ENCODE peak calls at places on chromosomes 5 and 9, in eight cellular contexts. J, K, B, E, H, Q, D and N are unnamed samples.

GRCh38 chr9:112059145-112059979 is 115.7 kb downstream of the SUSD1 start:
- DNase-seq in E (peak), K (no peak), B (peak), H (peak), D (no peak), Q (peak), J (peak), N (no peak)

GRCh38 chr5:92544042-92544441 is 1037.0 kb downstream of the NR2F1-AS1 start:
- DNase-seq in D (no peak), K (no peak), E (no peak), B (peak), H (peak), J (peak), Q (peak), N (no peak)

GRCh38 chr9:127503947-127504886 is 52.9 kb downstream of the LRSAM1 start:
- DNase-seq in J (no peak), E (peak), D (peak), B (peak), H (peak), K (peak), Q (peak), N (peak)

GRCh38 chr9:92385474-92385873 is 18.9 kb downstream of the OGN start:
- DNase-seq in D (no peak), Q (no peak), K (no peak), B (no peak), H (no peak), J (no peak), E (no peak), N (no peak)

GRCh38 chr5:78953092-78953800 is 31.9 kb downstream of the ARSB start:
- DNase-seq in E (no peak), K (no peak), D (no peak), B (peak), Q (peak), J (no peak), H (peak), N (no peak)

GRCh38 chr5:150340614-150341265 is 16.8 kb upstream of the TCOF1 start:
- DNase-seq in H (no peak), D (no peak), B (no peak), K (no peak), J (no peak), E (no peak), Q (no peak), N (no peak)

GRCh38 chr5:180176191-180176590 is 32.8 kb downstream of the RASGEF1C start:
- DNase-seq in H (no peak), D (no peak), J (no peak), E (no peak), K (no peak), B (no peak), Q (no peak), N (no peak)

GRCh38 chr9:126155756-126156664 is 170.6 kb upstream of the MVB12B start:
- DNase-seq in E (no peak), K (no peak), D (no peak), B (no peak), H (no peak), Q (no peak), J (no peak), N (no peak)

GRCh38 chr5:41843456-41844112 is 26.6 kb downstream of the OXCT1 start:
- DNase-seq in E (peak), B (peak), D (peak), H (peak), J (peak), Q (peak), K (no peak), N (no peak)

GRCh38 chr5:81422671-81423070 is 28.7 kb upstream of the ACOT12 start:
- DNase-seq in Q (peak), J (peak), B (peak), D (no peak), H (peak), E (no peak), K (no peak), N (no peak)

GRCh38 chr5:37601163-37601562 is 222.0 kb downstream of the WDR70 start:
- DNase-seq in B (no peak), J (no peak), H (no peak), Q (no peak), K (no peak), E (no peak), D (no peak), N (no peak)

GRCh38 chr9:6383551-6384225 is 29.3 kb upstream of the UHRF2 start:
- DNase-seq in B (peak), D (no peak), H (peak), E (no peak), J (peak), K (no peak), Q (peak), N (no peak)

GRCh38 chr5:169602535-169602934 is 19.0 kb downstream of the SPDL1 start:
- DNase-seq in D (no peak), J (peak), Q (peak), E (no peak), B (no peak), H (peak), K (no peak), N (no peak)

GRCh38 chr9:130549093-130549735 is 30.2 kb upstream of the FUBP3 start:
- DNase-seq in J (no peak), E (no peak), Q (no peak), B (no peak), H (peak), K (no peak), D (no peak), N (no peak)

GRCh38 chr9:80061940-80062339 is 490.2 kb downstream of the TLE4 start:
- DNase-seq in K (no peak), B (peak), J (peak), E (no peak), D (no peak), H (peak), Q (peak), N (no peak)

GRCh38 chr9:21995652-21996275 is 1.2 kb downstream of the CDKN2B-AS1 start:
- DNase-seq in K (peak), J (no peak), H (peak), Q (peak), B (peak), E (peak), D (no peak), N (peak)

GRCh38 chr9:114930063-114930812 is at the start of gene TNFSF8:
- DNase-seq in K (peak), Q (no peak), H (no peak), J (no peak), E (peak), B (no peak), D (no peak), N (no peak)

GRCh38 chr5:35096209-35096608 is 48.5 kb upstream of the AGXT2 start:
- DNase-seq in B (no peak), E (no peak), H (no peak), Q (no peak), D (no peak), J (no peak), K (no peak), N (no peak)

GRCh38 chr9:71937070-71937625 is 25.7 kb downstream of the C9orf85 start:
- DNase-seq in K (no peak), B (no peak), E (no peak), H (no peak), D (no peak), J (no peak), Q (no peak), N (no peak)

GRCh38 chr5:93926831-93927600 is 185.6 kb upstream of the POU5F2 start:
- DNase-seq in H (peak), E (no peak), K (no peak), B (peak), Q (no peak), D (no peak), J (no peak), N (no peak)

GRCh38 chr5:4661326-4661725 is 478.8 kb upstream of the ADAMTS16 start:
- DNase-seq in D (peak), Q (no peak), J (no peak), E (no peak), K (no peak), B (no peak), H (no peak), N (no peak)